ENCODE peak calls at places on chromosomes 16 and 17, in four cellular contexts. One of them, this sample, is unnamed.

GRCh38 chr17:10631048-10631700 is 25.9 kb downstream of the MYH3 start:
- DNase-seq in GM12878: no peak
- DNase-seq in HepG2: no peak
- DNase-seq in K562: peak; percentile 37
- DNase-seq in this sample: peak; percentile 64

GRCh38 chr17:41446806-41447205 is 6.0 kb upstream of the KRT38 start:
- DNase-seq in GM12878: no peak
- DNase-seq in HepG2: no peak
- DNase-seq in K562: no peak
- DNase-seq in this sample: no peak

GRCh38 chr17:3669548-3669947 is 936 bp downstream of the EMC6 start:
- DNase-seq in GM12878: no peak
- DNase-seq in HepG2: no peak
- DNase-seq in K562: no peak
- DNase-seq in this sample: no peak

GRCh38 chr17:6421700-6422604 is 13.0 kb downstream of the AIPL1 start:
- DNase-seq in GM12878: no peak
- DNase-seq in HepG2: peak; percentile 66
- DNase-seq in K562: peak; percentile 83
- DNase-seq in this sample: peak; percentile 81

GRCh38 chr16:79067600-79067999 is 532.9 kb downstream of the MAF start:
- DNase-seq in GM12878: no peak
- DNase-seq in HepG2: no peak
- DNase-seq in K562: no peak
- DNase-seq in this sample: no peak

GRCh38 chr17:20896153-20896649 is 146.6 kb downstream of the USP22 start:
- DNase-seq in GM12878: no peak
- DNase-seq in HepG2: no peak
- DNase-seq in K562: no peak
- DNase-seq in this sample: no peak

GRCh38 chr16:11783319-11784047 is 13.6 kb downstream of the ZC3H7A start:
- DNase-seq in GM12878: peak; percentile 89
- DNase-seq in HepG2: no peak
- DNase-seq in K562: peak; percentile 58
- DNase-seq in this sample: no peak

GRCh38 chr16:13997933-13998332 is 73.2 kb upstream of the MRTFB start:
- DNase-seq in GM12878: peak; percentile 76
- DNase-seq in HepG2: peak; percentile 48
- DNase-seq in K562: no peak
- DNase-seq in this sample: no peak

GRCh38 chr16:21638573-21638975 is 13.8 kb downstream of the IGSF6 start:
- DNase-seq in GM12878: no peak
- DNase-seq in HepG2: peak; percentile 91
- DNase-seq in K562: no peak
- DNase-seq in this sample: no peak

GRCh38 chr16:11224096-11224893 is 31.7 kb downstream of the SOCS1 start:
- DNase-seq in GM12878: peak; percentile 57
- DNase-seq in HepG2: peak; percentile 55
- DNase-seq in K562: peak; percentile 90
- DNase-seq in this sample: no peak

GRCh38 chr17:7476474-7476873 is 3.0 kb downstream of the ZBTB4 start:
- DNase-seq in GM12878: no peak
- DNase-seq in HepG2: no peak
- DNase-seq in K562: peak; percentile 20
- DNase-seq in this sample: no peak

GRCh38 chr16:23330583-23331249 is 28.6 kb downstream of the SCNN1B start:
- DNase-seq in GM12878: no peak
- DNase-seq in HepG2: no peak
- DNase-seq in K562: no peak
- DNase-seq in this sample: no peak

GRCh38 chr17:81513669-81514484 is 1.3 kb upstream of the ACTG1 start:
- DNase-seq in GM12878: no peak
- DNase-seq in HepG2: peak; percentile 72
- DNase-seq in K562: no peak
- DNase-seq in this sample: no peak

GRCh38 chr17:2542056-2542455 is 30.4 kb upstream of the METTL16 start:
- DNase-seq in GM12878: no peak
- DNase-seq in HepG2: no peak
- DNase-seq in K562: no peak
- DNase-seq in this sample: no peak

GRCh38 chr17:74527081-74527480 is 4.2 kb downstream of the CD300LB start:
- DNase-seq in GM12878: no peak
- DNase-seq in HepG2: no peak
- DNase-seq in K562: no peak
- DNase-seq in this sample: no peak

GRCh38 chr17:79042421-79043190 is 18.6 kb downstream of the C1QTNF1 start:
- DNase-seq in GM12878: no peak
- DNase-seq in HepG2: peak; percentile 49
- DNase-seq in K562: peak; percentile 57
- DNase-seq in this sample: peak; percentile 75

GRCh38 chr16:24544640-24545039 is 5.3 kb downstream of the RBBP6 start:
- DNase-seq in GM12878: no peak
- DNase-seq in HepG2: no peak
- DNase-seq in K562: no peak
- DNase-seq in this sample: no peak

GRCh38 chr17:17778308-17779014 is 58.3 kb downstream of the SREBF1 start:
- DNase-seq in GM12878: no peak
- DNase-seq in HepG2: no peak
- DNase-seq in K562: no peak
- DNase-seq in this sample: no peak

GRCh38 chr16:23410176-23410575 is 42.8 kb downstream of the COG7 start:
- DNase-seq in GM12878: no peak
- DNase-seq in HepG2: no peak
- DNase-seq in K562: no peak
- DNase-seq in this sample: no peak

GRCh38 chr17:7322520-7323194 is 6.5 kb downstream of the NEURL4 start:
- DNase-seq in GM12878: no peak
- DNase-seq in HepG2: no peak
- DNase-seq in K562: no peak
- DNase-seq in this sample: no peak

GRCh38 chr16:85227262-85227923 is 115.1 kb upstream of the CIBAR2 start:
- DNase-seq in GM12878: peak; percentile 98
- DNase-seq in HepG2: no peak
- DNase-seq in K562: no peak
- DNase-seq in this sample: no peak

GRCh38 chr17:65220732-65221131 is 83.6 kb downstream of the RGS9 start:
- DNase-seq in GM12878: no peak
- DNase-seq in HepG2: no peak
- DNase-seq in K562: no peak
- DNase-seq in this sample: no peak

GRCh38 chr17:72390675-72391501 is 270.1 kb downstream of the SOX9 start:
- DNase-seq in GM12878: no peak
- DNase-seq in HepG2: no peak
- DNase-seq in K562: no peak
- DNase-seq in this sample: no peak
- TF ChIP-seq SP1 in GM12878: no peak
- TF ChIP-seq SP1 in HepG2: no peak
- TF ChIP-seq SP1 in K562: no peak
- TF ChIP-seq SP1 in this sample: no peak

GRCh38 chr16:75096730-75097129 is 19.9 kb downstream of the LDHD start:
- DNase-seq in GM12878: no peak
- DNase-seq in HepG2: no peak
- DNase-seq in K562: no peak
- DNase-seq in this sample: peak; percentile 71
- TF ChIP-seq BHLHE40 in GM12878: no peak
- TF ChIP-seq BHLHE40 in HepG2: no peak
- TF ChIP-seq BHLHE40 in K562: no peak
- TF ChIP-seq BHLHE40 in this sample: no peak

GRCh38 chr17:80183581-80184422 is 14.0 kb downstream of the CARD14 start:
- DNase-seq in GM12878: no peak
- DNase-seq in HepG2: no peak
- DNase-seq in K562: no peak
- DNase-seq in this sample: no peak

GRCh38 chr17:80187090-80187489 is 17.3 kb downstream of the CARD14 start:
- DNase-seq in GM12878: no peak
- DNase-seq in HepG2: no peak
- DNase-seq in K562: no peak
- DNase-seq in this sample: no peak

GRCh38 chr17:80184423-80184714 is 14.5 kb downstream of the CARD14 start:
- DNase-seq in GM12878: no peak
- DNase-seq in HepG2: no peak
- DNase-seq in K562: no peak
- DNase-seq in this sample: no peak

GRCh38 chr17:80187493-80187892 is 17.7 kb downstream of the CARD14 start:
- DNase-seq in GM12878: no peak
- DNase-seq in HepG2: no peak
- DNase-seq in K562: no peak
- DNase-seq in this sample: no peak

GRCh38 chr17:80185968-80186367 is 16.1 kb downstream of the CARD14 start:
- DNase-seq in GM12878: no peak
- DNase-seq in HepG2: no peak
- DNase-seq in K562: no peak
- DNase-seq in this sample: no peak
- TF ChIP-seq FOXK2 in GM12878: no peak
- TF ChIP-seq FOXK2 in HepG2: no peak
- TF ChIP-seq FOXK2 in K562: no peak
- TF ChIP-seq FOXK2 in this sample: no peak

GRCh38 chr17:44360826-44361225 is 2.8 kb downstream of the FAM171A2 start:
- DNase-seq in GM12878: no peak
- DNase-seq in HepG2: no peak
- DNase-seq in K562: no peak
- DNase-seq in this sample: no peak
- TF ChIP-seq SP1 in GM12878: no peak
- TF ChIP-seq SP1 in HepG2: no peak
- TF ChIP-seq SP1 in K562: no peak
- TF ChIP-seq SP1 in this sample: no peak

DNA sequence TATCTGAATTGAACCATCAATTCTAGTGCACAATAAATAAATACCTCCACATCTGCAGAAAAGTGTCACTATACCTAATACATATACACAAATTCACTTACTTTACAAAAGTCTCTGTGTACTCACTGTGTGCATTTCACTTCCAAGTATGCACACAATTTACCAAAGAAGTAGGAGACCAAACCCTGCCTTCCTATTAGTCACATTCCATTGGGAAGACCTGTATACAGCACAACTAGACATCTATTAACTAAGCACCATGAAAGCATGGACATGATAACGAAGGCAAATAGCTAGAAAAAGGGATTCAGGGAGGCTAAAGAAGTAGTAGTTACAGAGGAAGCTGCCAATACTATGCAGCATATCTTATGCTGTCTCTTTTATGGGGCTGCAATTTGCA is 139.5 kb downstream of the SNX11 start:
- DNase-seq in GM12878: no peak
- DNase-seq in HepG2: no peak
- DNase-seq in K562: no peak
- DNase-seq in this sample: no peak
- TF ChIP-seq BHLHE40 in GM12878: no peak
- TF ChIP-seq BHLHE40 in HepG2: no peak
- TF ChIP-seq BHLHE40 in K562: no peak
- TF ChIP-seq BHLHE40 in this sample: no peak

DNA sequence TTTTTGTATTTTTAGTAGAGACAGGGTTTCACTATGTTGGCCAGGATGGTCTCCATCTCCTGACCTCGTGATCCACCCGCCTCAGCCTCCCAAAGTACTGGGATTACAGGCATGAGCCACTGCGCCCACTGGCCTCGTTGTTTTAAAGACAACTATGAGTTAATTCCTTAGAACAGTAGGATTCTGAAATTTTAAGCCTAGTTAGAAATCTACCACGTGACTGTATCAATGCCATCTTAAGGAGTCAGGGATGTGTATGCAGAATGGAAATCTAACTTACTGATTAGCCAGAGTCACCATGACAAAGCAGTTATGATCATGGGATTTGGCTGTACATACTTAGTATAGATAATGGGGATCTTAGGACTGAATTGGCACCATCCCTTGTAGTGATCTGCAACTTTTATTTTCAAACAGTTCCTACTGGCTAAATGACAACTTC is 2.8 kb downstream of the CEP20 start:
- DNase-seq in GM12878: no peak
- DNase-seq in HepG2: no peak
- DNase-seq in K562: peak; percentile 51
- DNase-seq in this sample: no peak
- TF ChIP-seq FOXK2 in GM12878: no peak
- TF ChIP-seq FOXK2 in HepG2: no peak
- TF ChIP-seq FOXK2 in K562: peak; percentile 19
- TF ChIP-seq FOXK2 in this sample: no peak